ENCODE peak calls at places on chromosome 4, in seven cellular contexts. E, P, Y, V, Q, Z and S are unnamed samples.

GRCh38 chr4:98314791-98315565 is 53.8 kb downstream of the RAP1GDS1 start:
- DNase-seq in Q (no peak), Y (no peak), V (no peak), P (peak; percentile 46), E (no peak), Z (no peak), S (no peak)

GRCh38 chr4:152436384-152436783 is 99.5 kb downstream of the FBXW7 start:
- DNase-seq in E (no peak), Y (no peak), V (no peak), Q (no peak), P (no peak), Z (no peak), S (no peak)

GRCh38 chr4:112916868-112917267 is 132.6 kb upstream of the ANK2 start:
- DNase-seq in Z (no peak), Y (no peak), E (no peak), V (no peak), Q (no peak), P (peak; percentile 18), S (no peak)

GRCh38 chr4:20839957-20840356 is 139.7 kb downstream of the PACRGL start:
- DNase-seq in V (no peak), Q (no peak), E (no peak), Y (no peak), Z (no peak), P (peak; percentile 53), S (no peak)

GRCh38 chr4:99612704-99613103 is 38.1 kb downstream of the MTTP start:
- DNase-seq in Z (no peak), V (no peak), E (no peak), Y (no peak), P (no peak), Q (no peak), S (no peak)

GRCh38 chr4:155787113-155787710 is 28.4 kb downstream of the GUCY1B1 start:
- DNase-seq in V (no peak), Q (peak; percentile 44), Y (no peak), Z (peak; percentile 10), P (peak; percentile 70), E (no peak), S (no peak)

GRCh38 chr4:127623755-127624087 is 9.0 kb upstream of the INTU start:
- DNase-seq in Z (peak; percentile 17), Q (no peak), V (no peak), Y (no peak), P (peak; percentile 41), E (no peak), S (no peak)

GRCh38 chr4:115965588-115965987 is 852.2 kb upstream of the NDST4 start:
- DNase-seq in E (no peak), Q (no peak), V (no peak), P (no peak), Z (no peak), Y (no peak), S (no peak)

GRCh38 chr4:137524642-137525384 is 7.5 kb downstream of the PCDH18 start:
- DNase-seq in Y (no peak), Z (no peak), V (no peak), Q (no peak), E (no peak), P (peak; percentile 37), S (no peak)

GRCh38 chr4:43990968-43991367 is 457.6 kb downstream of the KCTD8 start:
- DNase-seq in Q (no peak), V (no peak), E (no peak), Y (no peak), Z (no peak), P (no peak), S (no peak)

GRCh38 chr4:173793937-173794510 is 264.0 kb upstream of the HAND2 start:
- DNase-seq in V (no peak), Q (no peak), P (peak; percentile 78), E (no peak), Y (no peak), Z (no peak), S (no peak)

GRCh38 chr4:110634320-110635154 is 11.7 kb upstream of the PITX2 start:
- DNase-seq in Z (no peak), P (no peak), Q (no peak), E (no peak), Y (no peak), V (no peak), S (no peak)

GRCh38 chr4:1211951-1212545 is 36.9 kb downstream of the CTBP1 start:
- DNase-seq in Z (no peak), V (peak; percentile 17), E (no peak), P (no peak), Q (no peak), Y (no peak), S (peak; percentile 77)

GRCh38 chr4:169314906-169315305 is 44.1 kb upstream of the SH3RF1 start:
- DNase-seq in P (peak; percentile 70), Q (peak; percentile 37), V (peak; percentile 82), Z (peak; percentile 31), Y (peak; percentile 60), E (peak; percentile 25), S (peak; percentile 72)

GRCh38 chr4:137422666-137423065 is 109.6 kb downstream of the PCDH18 start:
- DNase-seq in E (no peak), Q (no peak), Y (no peak), V (no peak), P (no peak), Z (no peak), S (no peak)

GRCh38 chr4:184417802-184418511 is 56.4 kb downstream of the IRF2 start:
- DNase-seq in P (peak; percentile 94), Z (peak; percentile 69), Y (no peak), E (no peak), Q (peak; percentile 51), V (no peak), S (no peak)

GRCh38 chr4:55393461-55394320 is 2.1 kb upstream of the TMEM165 start:
- DNase-seq in V (no peak), Y (no peak), P (peak; percentile 85), E (no peak), Q (no peak), Z (no peak), S (no peak)

GRCh38 chr4:53932784-53933183 is 131.6 kb downstream of the CHIC2 start:
- DNase-seq in Q (no peak), Z (no peak), E (no peak), V (no peak), P (peak; percentile 99), Y (no peak), S (no peak)

GRCh38 chr4:102675142-102675541 is 85.6 kb downstream of the MANBA start:
- DNase-seq in Q (no peak), P (peak; percentile 72), V (no peak), Z (no peak), Y (no peak), E (no peak), S (no peak)

GRCh38 chr4:10605746-10606482 is 78.7 kb downstream of the CLNK start:
- DNase-seq in V (no peak), Z (no peak), P (peak; percentile 85), Q (no peak), E (no peak), Y (no peak), S (no peak)

GRCh38 chr4:118224239-118224829 is 128.5 kb downstream of the PRSS12 start:
- DNase-seq in Z (peak; percentile 2), E (no peak), Y (no peak), Q (peak; percentile 67), V (no peak), P (peak; percentile 80), S (no peak)

GRCh38 chr4:174873931-174874330 is 44.2 kb upstream of the ADAM29 start:
- DNase-seq in Y (no peak), E (no peak), P (no peak), V (no peak), Z (no peak), Q (peak; percentile 4), S (no peak)

DNA sequence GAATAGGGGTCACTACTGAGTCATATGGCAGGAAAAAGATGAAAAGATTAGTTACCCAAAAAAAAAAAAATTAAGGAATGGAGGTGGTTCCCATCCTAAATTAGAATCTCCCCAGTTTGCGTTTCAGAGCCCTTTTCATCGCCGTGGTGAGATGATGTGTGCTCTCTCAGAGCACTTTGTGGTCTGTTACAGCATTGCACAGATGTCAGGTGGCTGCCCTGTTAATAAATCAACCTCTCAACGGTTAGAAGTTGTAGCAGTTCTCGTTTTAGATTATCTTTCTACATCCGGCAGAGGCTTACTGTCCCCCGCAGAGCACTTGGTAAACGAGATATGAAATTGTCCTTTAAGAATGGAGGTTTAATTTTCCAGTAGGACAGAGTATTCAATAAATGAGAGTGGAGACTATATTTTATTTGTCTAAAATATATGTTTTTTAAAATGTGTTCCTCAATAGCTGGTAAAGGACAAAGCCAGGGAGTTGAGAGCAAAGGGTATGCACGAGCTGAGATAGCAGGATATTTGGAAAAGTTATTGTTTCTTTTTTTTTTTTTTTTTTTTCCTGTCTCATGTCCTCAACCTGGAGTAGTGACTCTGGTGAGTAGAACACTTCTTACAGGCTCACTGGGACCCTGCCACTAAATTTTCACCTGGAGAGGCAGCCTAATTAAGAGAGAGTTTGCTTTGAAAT is 26.9 kb downstream of the AFF1 start:
- DNase-seq in Q (no peak), P (peak; percentile 67), E (no peak), V (no peak), Z (no peak), Y (no peak), S (no peak)
- TF ChIP-seq POLR2A in Q (no peak), P (no peak), E (no peak), V (no peak), Z (no peak), Y (no peak), S (no peak)

DNA sequence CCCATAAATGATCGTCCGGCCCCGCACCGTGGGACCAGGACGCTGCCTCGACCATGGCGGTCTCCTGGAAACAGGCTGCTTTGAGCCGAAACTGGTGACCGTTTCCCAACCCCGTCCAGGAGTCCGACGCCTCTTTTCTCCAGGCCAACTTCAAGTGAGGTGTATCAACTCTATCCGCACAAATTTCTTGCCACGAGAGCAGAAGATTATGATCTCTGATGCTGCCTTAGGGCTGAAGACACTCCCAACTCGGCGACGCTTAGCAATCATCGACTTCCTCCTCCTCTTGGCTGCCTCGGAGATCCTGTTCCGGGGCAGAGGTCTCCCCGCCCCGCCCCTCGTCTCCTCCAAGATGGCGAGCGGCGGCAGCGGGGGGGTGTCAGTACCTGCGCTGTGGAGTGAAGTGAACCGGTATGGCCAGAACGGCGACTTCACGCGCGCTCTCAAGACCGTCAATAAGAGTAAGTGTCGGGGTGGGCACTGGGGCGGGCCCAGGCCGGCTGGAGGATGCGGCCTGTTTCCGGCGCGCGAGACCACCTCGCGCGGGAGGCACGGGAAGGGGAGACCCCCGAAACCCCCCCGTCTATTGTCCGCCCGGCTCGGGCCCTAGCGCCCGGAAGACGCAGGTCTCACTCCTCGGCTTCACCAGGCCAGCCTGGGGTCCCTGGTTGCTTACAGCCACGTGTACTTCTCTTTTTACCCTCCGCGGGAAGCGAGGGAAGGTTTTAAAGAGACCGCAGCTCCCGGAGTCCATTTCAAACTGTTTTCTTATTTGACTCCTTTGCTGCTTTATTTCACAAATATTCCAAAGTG is at the start of gene SRP72:
- DNase-seq in P (peak; percentile 85), Z (peak; percentile 68), Q (peak; percentile 66), Y (peak; percentile 86), V (peak; percentile 92), E (peak; percentile 76), S (peak; percentile 93)
- TF ChIP-seq POLR2A in P (peak; percentile 95), Z (peak; percentile 71), Q (peak; percentile 65), Y (peak; percentile 69), V (no peak), E (peak; percentile 63), S (peak; percentile 64)

GRCh38 chr4:77156533-77156911 is 485 bp upstream of the CCNG2 start:
- DNase-seq in Z (peak; percentile 95), P (peak; percentile 99), E (peak; percentile 93), V (peak; percentile 95), Q (peak; percentile 100), Y (peak; percentile 95), S (peak; percentile 99)
- TF ChIP-seq POLR2A in Z (peak; percentile 62), P (no peak), E (peak; percentile 72), V (no peak), Q (peak; percentile 74), Y (peak; percentile 8), S (no peak)

DNA sequence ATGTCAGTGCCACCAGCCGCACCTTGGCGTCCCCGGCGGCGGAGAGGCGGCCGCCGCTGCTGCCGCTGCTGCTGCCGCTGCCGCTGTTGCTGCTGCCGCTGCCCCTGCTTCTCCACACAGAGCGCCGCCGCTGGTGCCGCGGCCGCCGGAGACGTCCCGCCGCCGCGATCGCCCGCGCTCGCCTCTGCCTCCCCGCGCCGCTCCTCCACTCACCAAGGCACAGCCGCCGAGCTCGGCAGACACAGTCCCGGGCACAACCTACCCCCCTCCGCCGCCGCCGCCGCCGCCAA is at the start of gene PPP3CA:
- DNase-seq in Y (no peak), V (no peak), P (no peak), Z (no peak), E (no peak), Q (no peak), S (no peak)
- TF ChIP-seq POLR2A in Y (no peak), V (no peak), P (no peak), Z (no peak), E (peak; percentile 63), Q (no peak), S (no peak)